ENCODE peak calls at places on chromosomes 6 and 20, in eight cellular contexts. P is WTC11; A is stimulated activated CD4-positive, alpha-beta T cell treated with anti-CD3 and anti-CD28 coated beads, Interleukin-1b, Interleukin-23, amount 100 ng/mL, for 4 hours; Y is activated naive CD4-positive, alpha-beta T cell treated with anti-CD3 and anti-CD28 coated beads, Interleukin-2, amount 10 ng/mL, durations not matched to agents 7 days and 5 days; G is neural progenitor cell; C is stomach; V is ELR; E is left ventricle myocardium superior. M is an unnamed sample.

GRCh38 chr6:105449756-105450390 is 47.0 kb upstream of the PREP start:
- DNase-seq in P (no peak), A (no peak), Y (no peak), G (no peak), C (no peak), V (peak; percentile 4), E (no peak), M (no peak)

GRCh38 chr6:140572867-140573266 is 1198.4 kb upstream of the CITED2 start:
- DNase-seq in P (no peak), A (no peak), Y (no peak), G (no peak), C (no peak), V (peak; percentile 4), E (no peak), M (no peak)

GRCh38 chr6:52595796-52596130 is 18.9 kb upstream of the TRAM2 start:
- DNase-seq in P (no peak), A (no peak), Y (no peak), G (no peak), C (no peak), V (peak; percentile 55), E (no peak), M (no peak)

GRCh38 chr6:147900191-147900830 is 391.8 kb downstream of the SAMD5 start:
- DNase-seq in P (no peak), A (no peak), Y (no peak), G (no peak), C (no peak), V (no peak), E (no peak), M (no peak)

GRCh38 chr20:58891686-58892125 is 39.2 kb downstream of the GNAS start:
- DNase-seq in P (peak; percentile 57), A (no peak), Y (peak; percentile 54), G (peak; percentile 84), C (peak; percentile 37), V (peak; percentile 67), E (no peak), M (no peak)

GRCh38 chr20:17614176-17614811 is 44.4 kb downstream of the DSTN start:
- DNase-seq in P (no peak), A (no peak), Y (peak; percentile 19), G (no peak), C (peak; percentile 83), V (no peak), E (peak; percentile 90), M (no peak)

GRCh38 chr6:44219053-44219814 is 2.5 kb downstream of the MYMX start:
- DNase-seq in P (peak; percentile 94), A (no peak), Y (peak; percentile 50), G (peak; percentile 96), C (peak; percentile 88), V (peak; percentile 77), E (peak; percentile 93), M (peak; percentile 59)

GRCh38 chr20:16695633-16696032 is 34.2 kb upstream of the SNRPB2 start:
- DNase-seq in P (no peak), A (no peak), Y (no peak), G (no peak), C (no peak), V (no peak), E (no peak), M (no peak)

GRCh38 chr6:160015778-160016684 is 47.1 kb downstream of the IGF2R start:
- DNase-seq in P (no peak), A (no peak), Y (peak; percentile 70), G (no peak), C (no peak), V (no peak), E (no peak), M (no peak)

GRCh38 chr6:40450483-40450882 is 136.7 kb downstream of the LRFN2 start:
- DNase-seq in P (no peak), A (no peak), Y (no peak), G (no peak), C (no peak), V (no peak), E (no peak), M (no peak)

GRCh38 chr6:118212451-118213173 is 305.5 kb downstream of the SLC35F1 start:
- DNase-seq in P (no peak), A (no peak), Y (no peak), G (no peak), C (no peak), V (no peak), E (no peak), M (no peak)

GRCh38 chr6:69768664-69769063 is 28.1 kb downstream of the LMBRD1 start:
- DNase-seq in P (no peak), A (no peak), Y (no peak), G (no peak), C (no peak), V (peak; percentile 26), E (no peak), M (no peak)

GRCh38 chr6:33683576-33684427 is 27.7 kb downstream of the UQCC2 start:
- DNase-seq in P (no peak), A (no peak), Y (no peak), G (no peak), C (no peak), V (no peak), E (no peak), M (no peak)

GRCh38 chr20:294602-295001 is 2.8 kb upstream of the ZCCHC3 start:
- DNase-seq in P (no peak), A (no peak), Y (no peak), G (no peak), C (no peak), V (no peak), E (no peak), M (no peak)

GRCh38 chr6:108368431-108369030 is 73.7 kb downstream of the AFG1L start:
- DNase-seq in P (no peak), A (no peak), Y (no peak), G (peak; percentile 68), C (no peak), V (no peak), E (no peak), M (no peak)

GRCh38 chr6:132798820-132799538 is 542 bp upstream of the SLC18B1 start:
- DNase-seq in P (peak; percentile 73), A (peak; percentile 62), Y (peak; percentile 76), G (peak; percentile 62), C (peak; percentile 88), V (peak; percentile 81), E (peak; percentile 77), M (peak; percentile 62)

GRCh38 chr6:154591220-154591619 is 80.7 kb upstream of the CNKSR3 start:
- DNase-seq in P (no peak), A (no peak), Y (no peak), G (no peak), C (no peak), V (no peak), E (no peak), M (no peak)

GRCh38 chr6:14286144-14286543 is 168.6 kb downstream of the CD83 start:
- DNase-seq in P (no peak), A (no peak), Y (no peak), G (no peak), C (no peak), V (peak; percentile 81), E (no peak), M (no peak)

GRCh38 chr20:33305591-33306057 is 22.6 kb downstream of the BPIFB1 start:
- DNase-seq in P (no peak), A (no peak), Y (no peak), G (no peak), C (no peak), V (peak; percentile 79), E (no peak), M (no peak)

GRCh38 chr20:21214431-21214830 is 88.5 kb downstream of the KIZ start:
- DNase-seq in P (no peak), A (no peak), Y (no peak), G (peak; percentile 53), C (no peak), V (no peak), E (no peak), M (no peak)

GRCh38 chr6:45614488-45615285 is 237.0 kb upstream of the SUPT3H start:
- DNase-seq in P (no peak), A (no peak), Y (no peak), G (no peak), C (no peak), V (peak; percentile 59), E (no peak), M (no peak)

GRCh38 chr6:84123186-84123585 is 89.6 kb downstream of the MRAP2 start:
- DNase-seq in P (no peak), A (no peak), Y (no peak), G (no peak), C (no peak), V (no peak), E (no peak), M (no peak)

GRCh38 chr6:167778497-167779122 is 48.1 kb upstream of the AFDN start:
- DNase-seq in P (no peak), A (no peak), Y (no peak), G (no peak), C (peak; percentile 85), V (no peak), E (no peak), M (no peak)

GRCh38 chr6:38350882-38351281 is 288.8 kb downstream of the BTBD9 start:
- DNase-seq in P (no peak), A (no peak), Y (no peak), G (peak; percentile 11), C (no peak), V (no peak), E (no peak), M (no peak)

GRCh38 chr6:53543341-53544010 is 1.4 kb downstream of the GCLC start:
- DNase-seq in P (no peak), A (no peak), Y (no peak), G (no peak), C (no peak), V (peak; percentile 20), E (no peak), M (no peak)

GRCh38 chr20:37158248-37158647 is 20.9 kb upstream of the RPN2 start:
- DNase-seq in P (no peak), A (no peak), Y (no peak), G (no peak), C (no peak), V (no peak), E (no peak), M (no peak)

GRCh38 chr6:130675072-130675471 is 152.1 kb upstream of the SMLR1 start:
- DNase-seq in P (no peak), A (no peak), Y (no peak), G (no peak), C (peak; percentile 34), V (peak; percentile 93), E (no peak), M (no peak)

GRCh38 chr6:119119989-119120388 is 41.5 kb upstream of the FAM184A start:
- DNase-seq in P (no peak), A (no peak), Y (no peak), G (no peak), C (no peak), V (peak; percentile 18), E (no peak), M (no peak)

M was measured in progenitor cell of endocrine pancreas.